ENCODE peak calls at places on chromosomes 7 and 10, in ten cellular contexts. K is M059J; H is H4; O is H7; I is effector memory CD4-positive, alpha-beta T cell; T is breast epithelium; Y is pancreas; V is SJSA1; N is T-helper 1 cell; D is activated effector memory CD4-positive, alpha-beta T cell treated with anti-CD3 and anti-CD28 coated beads, Interleukin-2, amount 50 U/mL, for 16 hours. G is an unnamed sample.

GRCh38 chr7:152093717-152094116 is 68.2 kb downstream of the GALNT11 start:
- DNase-seq in K (no peak), H (no peak), O (no peak), I (no peak), T (no peak), Y (no peak), V (no peak), N (no peak), D (no peak), G (no peak)

GRCh38 chr7:139914306-139914747 is 85.3 kb downstream of the TBXAS1 start:
- DNase-seq in K (peak), H (peak), O (no peak), I (no peak), T (no peak), Y (no peak), V (no peak), N (no peak), D (no peak), G (no peak)

GRCh38 chr7:51007708-51008505 is 225.2 kb upstream of the GRB10 start:
- DNase-seq in K (no peak), H (no peak), O (no peak), I (no peak), T (no peak), Y (no peak), V (no peak), N (no peak), D (no peak), G (peak)

GRCh38 chr10:103238506-103239252 is 7.0 kb upstream of the RPEL1 start:
- DNase-seq in K (peak), H (peak), O (peak), I (no peak), T (no peak), Y (no peak), V (peak), N (no peak), D (no peak), G (no peak)

GRCh38 chr7:108605582-108606173 is 36.0 kb downstream of the DNAJB9 start:
- DNase-seq in K (no peak), H (no peak), O (no peak), I (no peak), T (no peak), Y (no peak), V (no peak), N (no peak), D (no peak), G (no peak)

GRCh38 chr10:48384699-48384982 is 78.2 kb downstream of the MAPK8 start:
- DNase-seq in K (no peak), H (no peak), O (no peak), I (no peak), T (no peak), Y (no peak), V (no peak), N (no peak), D (no peak), G (no peak)

GRCh38 chr7:11252705-11253272 is 279.1 kb downstream of the PHF14 start:
- DNase-seq in K (no peak), H (no peak), O (no peak), I (no peak), T (no peak), Y (no peak), V (no peak), N (no peak), D (no peak), G (no peak)

GRCh38 chr10:34736976-34737771 is 77.9 kb downstream of the PARD3 start:
- DNase-seq in K (no peak), H (no peak), O (peak), I (no peak), T (no peak), Y (no peak), V (no peak), N (no peak), D (no peak), G (no peak)

GRCh38 chr7:44969049-44969700 is 9.6 kb downstream of the MYO1G start:
- DNase-seq in K (no peak), H (no peak), O (peak), I (no peak), T (peak), Y (no peak), V (no peak), N (no peak), D (no peak), G (peak)

GRCh38 chr10:3807221-3807927 is 22.4 kb upstream of the KLF6 start:
- DNase-seq in K (peak), H (no peak), O (no peak), I (no peak), T (no peak), Y (no peak), V (no peak), N (no peak), D (peak), G (no peak)

GRCh38 chr7:44461387-44461786 is 29.1 kb downstream of the NUDCD3 start:
- DNase-seq in K (peak), H (peak), O (no peak), I (no peak), T (no peak), Y (no peak), V (peak), N (peak), D (no peak), G (no peak)

GRCh38 chr7:54090652-54091213 is 451.4 kb upstream of the VSTM2A start:
- DNase-seq in K (no peak), H (no peak), O (no peak), I (no peak), T (no peak), Y (no peak), V (no peak), N (no peak), D (no peak), G (no peak)

GRCh38 chr7:51471199-51472016 is 154.8 kb upstream of the COBL start:
- DNase-seq in K (no peak), H (no peak), O (peak), I (no peak), T (no peak), Y (no peak), V (no peak), N (no peak), D (no peak), G (no peak)

GRCh38 chr7:27149817-27150567 is 2.4 kb downstream of the HOXA3 start:
- DNase-seq in K (peak), H (no peak), O (no peak), I (no peak), T (peak), Y (no peak), V (no peak), N (no peak), D (peak), G (peak)

GRCh38 chr10:114319406-114320248 is 80.6 kb downstream of the VWA2 start:
- DNase-seq in K (no peak), H (no peak), O (no peak), I (no peak), T (no peak), Y (no peak), V (no peak), N (no peak), D (no peak), G (peak)

GRCh38 chr10:113911839-113912238 is 57.4 kb downstream of the NHLRC2 start:
- DNase-seq in K (no peak), H (no peak), O (no peak), I (no peak), T (no peak), Y (no peak), V (no peak), N (no peak), D (no peak), G (no peak)

GRCh38 chr7:138752568-138753518 is 45.0 kb upstream of the TMEM213 start:
- DNase-seq in K (peak), H (peak), O (peak), I (peak), T (peak), Y (no peak), V (no peak), N (peak), D (peak), G (no peak)

GRCh38 chr7:136677456-136678365 is 190.7 kb upstream of the CHRM2 start:
- DNase-seq in K (peak), H (peak), O (no peak), I (no peak), T (no peak), Y (no peak), V (peak), N (no peak), D (no peak), G (no peak)

GRCh38 chr7:46393142-46393541 is 472.1 kb upstream of the IGFBP3 start:
- DNase-seq in K (no peak), H (no peak), O (no peak), I (no peak), T (no peak), Y (no peak), V (no peak), N (no peak), D (no peak), G (no peak)

GRCh38 chr7:123367508-123368122 is 166.8 kb downstream of the IQUB start:
- DNase-seq in K (peak), H (peak), O (peak), I (no peak), T (no peak), Y (peak), V (peak), N (no peak), D (no peak), G (no peak)

GRCh38 chr10:70174058-70174741 is 3.9 kb upstream of the SAR1A start:
- DNase-seq in K (peak), H (peak), O (no peak), I (peak), T (no peak), Y (no peak), V (no peak), N (peak), D (peak), G (no peak)

GRCh38 chr10:15439381-15439837 is 68.3 kb upstream of the FAM171A1 start:
- DNase-seq in K (peak), H (peak), O (peak), I (no peak), T (no peak), Y (no peak), V (peak), N (no peak), D (no peak), G (no peak)

GRCh38 chr7:43511029-43511428 is 71.9 kb upstream of the STK17A start:
- DNase-seq in K (no peak), H (no peak), O (no peak), I (no peak), T (no peak), Y (no peak), V (no peak), N (no peak), D (no peak), G (no peak)

GRCh38 chr10:44458671-44459403 is 73.9 kb upstream of the CXCL12 start:
- DNase-seq in K (peak), H (peak), O (no peak), I (no peak), T (no peak), Y (no peak), V (no peak), N (no peak), D (no peak), G (no peak)

GRCh38 chr7:84364708-84365107 is 170.1 kb upstream of the SEMA3A start:
- DNase-seq in K (peak), H (peak), O (no peak), I (no peak), T (no peak), Y (no peak), V (peak), N (no peak), D (no peak), G (no peak)

GRCh38 chr10:42836771-42837468 is 54.3 kb downstream of the BMS1 start:
- DNase-seq in K (no peak), H (no peak), O (peak), I (no peak), T (no peak), Y (peak), V (no peak), N (no peak), D (no peak), G (no peak)

GRCh38 chr7:134809611-134810010 is 30.2 kb downstream of the CALD1 start:
- DNase-seq in K (no peak), H (no peak), O (no peak), I (no peak), T (no peak), Y (no peak), V (no peak), N (no peak), D (no peak), G (no peak)

GRCh38 chr7:88184848-88185304 is 35.0 kb downstream of the SRI start:
- DNase-seq in K (peak), H (peak), O (no peak), I (peak), T (no peak), Y (no peak), V (peak), N (no peak), D (peak), G (no peak)

GRCh38 chr10:36880898-36881297 is 244.5 kb upstream of the ANKRD30A start:
- DNase-seq in K (peak), H (peak), O (peak), I (no peak), T (no peak), Y (no peak), V (no peak), N (no peak), D (no peak), G (no peak)

GRCh38 chr7:154546946-154547587 is 455.9 kb downstream of the PAXIP1 start:
- DNase-seq in K (no peak), H (no peak), O (no peak), I (no peak), T (no peak), Y (no peak), V (no peak), N (no peak), D (no peak), G (no peak)

GRCh38 chr7:55893940-55894339 is 6.7 kb downstream of the ZNF713 start:
- DNase-seq in K (no peak), H (no peak), O (no peak), I (no peak), T (no peak), Y (no peak), V (no peak), N (no peak), D (no peak), G (no peak)

GRCh38 chr7:107007004-107007891 is 37.3 kb upstream of the PRKAR2B start:
- DNase-seq in K (no peak), H (no peak), O (no peak), I (no peak), T (no peak), Y (no peak), V (no peak), N (no peak), D (no peak), G (no peak)

GRCh38 chr7:134886353-134887057 is 99.8 kb upstream of the AGBL3 start:
- DNase-seq in K (peak), H (peak), O (no peak), I (no peak), T (no peak), Y (no peak), V (peak), N (no peak), D (no peak), G (no peak)

GRCh38 chr10:113020838-113021237 is 70.8 kb downstream of the TCF7L2 start:
- DNase-seq in K (no peak), H (no peak), O (no peak), I (no peak), T (no peak), Y (peak), V (no peak), N (no peak), D (no peak), G (no peak)

GRCh38 chr7:151795168-151795754 is 81.7 kb downstream of the PRKAG2 start:
- DNase-seq in K (no peak), H (no peak), O (peak), I (peak), T (no peak), Y (no peak), V (no peak), N (peak), D (peak), G (peak)

GRCh38 chr10:43774234-43774769 is 125.6 kb upstream of the ZNF32 start:
- DNase-seq in K (no peak), H (no peak), O (no peak), I (no peak), T (no peak), Y (no peak), V (no peak), N (no peak), D (no peak), G (no peak)

GRCh38 chr7:28323833-28324232 is 88.5 kb upstream of the CREB5 start:
- DNase-seq in K (no peak), H (no peak), O (no peak), I (no peak), T (no peak), Y (no peak), V (no peak), N (no peak), D (no peak), G (no peak)

GRCh38 chr7:93147358-93147757 is 827 bp downstream of the SAMD9L start:
- DNase-seq in K (peak), H (peak), O (no peak), I (peak), T (no peak), Y (no peak), V (peak), N (peak), D (peak), G (no peak)

GRCh38 chr10:122779924-122780323 is 65.7 kb downstream of the CUZD1 start:
- DNase-seq in K (no peak), H (no peak), O (no peak), I (no peak), T (no peak), Y (no peak), V (no peak), N (no peak), D (no peak), G (no peak)